ENCODE peak calls at places on chromosomes 4 and X, in nine cellular contexts. M, U, R, D, E, B, O, I and A are unnamed samples. For H3K36me3, the result is how much of the 10 kb centered on the place peaks cover.

GRCh38 chrX:9312922-9313867 is 151.7 kb upstream of the TBL1X start:
- DNase-seq in O (no peak), R (peak), D (peak), I (peak), B (no peak), U (peak), E (no peak), M (no peak), A (peak)

GRCh38 chrX:68929332-68930150 is 100.7 kb downstream of the EFNB1 start:
- DNase-seq in D (no peak), B (peak), E (peak), O (no peak), U (peak), R (peak), I (peak), M (no peak), A (no peak)

GRCh38 chr4:169682360-169683047 is 62.1 kb downstream of the CLCN3 start:
- DNase-seq in B (no peak), M (no peak), O (no peak), D (no peak), E (no peak), R (no peak), U (no peak), I (no peak), A (no peak)

GRCh38 chr4:14792702-14793227 is 209.5 kb upstream of the CPEB2 start:
- DNase-seq in R (no peak), I (no peak), B (no peak), U (no peak), M (no peak), E (peak), D (no peak), O (no peak), A (no peak)

GRCh38 chr4:141352775-141353544 is 132.3 kb downstream of the ZNF330 start:
- DNase-seq in O (no peak), M (peak), I (no peak), R (peak), B (peak), E (peak), U (peak), D (no peak), A (peak)

GRCh38 chrX:72309297-72310071 is 3.8 kb upstream of the CITED1 start:
- DNase-seq in O (no peak), M (peak), B (no peak), E (peak), I (no peak), R (no peak), U (peak), D (no peak), A (no peak)

GRCh38 chrX:20139966-20140365 is 1.7 kb downstream of the EIF1AX start:
- DNase-seq in B (peak), M (no peak), I (no peak), U (no peak), D (no peak), R (no peak), O (no peak), E (peak), A (no peak)

GRCh38 chrX:153469811-153470410 is 465 bp downstream of the HAUS7 start:
- DNase-seq in R (peak), E (no peak), M (peak), U (peak), D (peak), B (no peak), I (no peak), O (no peak), A (peak)

GRCh38 chrX:111131572-111131971 is 35.6 kb downstream of the PAK3 start:
- DNase-seq in M (peak), I (no peak), O (no peak), U (no peak), E (peak), B (peak), R (no peak), D (no peak), A (no peak)

GRCh38 chrX:154348646-154349358 is 25.6 kb downstream of the FLNA start:
- DNase-seq in U (peak), I (no peak), O (no peak), D (no peak), M (peak), B (no peak), R (no peak), E (no peak), A (no peak)

GRCh38 chr4:174631901-174632758 is 109.8 kb upstream of the HPGD start:
- DNase-seq in I (peak), U (peak), D (peak), R (peak), O (no peak), B (peak), M (peak), E (peak), A (no peak)

GRCh38 chrX:133608406-133608805 is 193.1 kb upstream of the GPC4 start:
- DNase-seq in B (peak), M (no peak), E (peak), R (no peak), U (no peak), D (no peak), I (no peak), O (no peak), A (no peak)

GRCh38 chrX:20355187-20355586 is 88.5 kb upstream of the RPS6KA3 start:
- DNase-seq in D (no peak), O (no peak), U (no peak), R (no peak), E (no peak), M (no peak), B (no peak), I (no peak), A (no peak)

GRCh38 chr4:108544504-108544903 is 75.9 kb upstream of the RPL34 start:
- DNase-seq in M (no peak), R (no peak), E (peak), I (no peak), D (no peak), B (no peak), U (no peak), O (no peak), A (no peak)

GRCh38 chrX:37844622-37845021 is 2.7 kb downstream of the DYNLT3 start:
- DNase-seq in D (no peak), U (no peak), I (no peak), E (no peak), R (no peak), M (no peak), O (no peak), B (no peak), A (no peak)

GRCh38 chr4:27112587-27112986 is 251.9 kb downstream of the STIM2 start:
- DNase-seq in O (no peak), D (no peak), E (no peak), R (no peak), U (no peak), B (no peak), M (no peak), I (no peak), A (peak)

GRCh38 chr4:73613130-73613529 is 7.1 kb downstream of the RASSF6 start:
- DNase-seq in U (no peak), R (no peak), D (no peak), E (no peak), O (no peak), M (no peak), I (no peak), B (no peak), A (no peak)

GRCh38 chrX:13994104-13994503 is 35.6 kb downstream of the GEMIN8 start:
- DNase-seq in U (no peak), I (no peak), M (no peak), R (no peak), E (no peak), B (no peak), O (no peak), D (no peak), A (no peak)

GRCh38 chrX:151538190-151539122 is 25.0 kb upstream of the PASD1 start:
- DNase-seq in R (no peak), M (no peak), O (no peak), U (no peak), E (no peak), D (no peak), B (no peak), I (no peak), A (no peak)

GRCh38 chrX:152904151-152905080 is 6.5 kb downstream of the ZNF185 start:
- DNase-seq in D (peak), U (peak), M (peak), I (no peak), O (no peak), R (peak), B (peak), E (peak), A (peak)

GRCh38 chrX:1468250-1468772 is 15.6 kb upstream of the ASMTL start:
- DNase-seq in U (no peak), B (peak), D (no peak), M (no peak), E (peak), O (peak), I (no peak), R (no peak), A (peak)

GRCh38 chrX:13733506-13733905 is 914 bp downstream of the TRAPPC2 start:
- DNase-seq in O (no peak), M (no peak), R (no peak), I (no peak), U (no peak), B (no peak), D (no peak), E (peak), A (no peak)

GRCh38 chr4:2744576-2745270 is 11.4 kb downstream of the TNIP2 start:
- DNase-seq in B (no peak), O (no peak), E (no peak), I (no peak), D (no peak), M (no peak), U (no peak), R (no peak), A (no peak)

GRCh38 chr4:94834496-94834895 is 76.7 kb downstream of the BMPR1B start:
- DNase-seq in R (no peak), D (no peak), O (no peak), I (no peak), U (no peak), M (no peak), B (no peak), E (no peak), A (no peak)

GRCh38 chr4:162682651-162683050 is 484.0 kb downstream of the NAF1 start:
- DNase-seq in M (no peak), D (no peak), B (peak), I (no peak), R (no peak), E (peak), O (no peak), U (peak), A (no peak)

GRCh38 chr4:123266221-123266620 is 130.4 kb upstream of the SPRY1 start:
- DNase-seq in E (no peak), O (no peak), M (no peak), I (no peak), R (no peak), B (no peak), U (no peak), D (no peak), A (no peak)

GRCh38 chrX:67613366-67613765 is 69.5 kb downstream of the AR start:
- DNase-seq in B (peak), I (no peak), U (no peak), O (no peak), R (peak), D (no peak), E (peak), M (no peak), A (no peak)

GRCh38 chrX:135477576-135477975 is 42.9 kb upstream of the INTS6L start:
- DNase-seq in B (peak), M (peak), E (peak), U (peak), R (peak), O (no peak), I (peak), D (peak), A (peak)

GRCh38 chr4:189092596-189092995 is 848.1 kb upstream of the FRG1 start:
- DNase-seq in R (no peak), B (no peak), D (no peak), U (peak), E (no peak), M (no peak), I (no peak), O (no peak), A (no peak)

GRCh38 chrX:136395271-136395670 is 92.5 kb upstream of the BRS3 start:
- DNase-seq in R (no peak), U (no peak), M (no peak), I (no peak), B (no peak), D (no peak), O (no peak), E (no peak), A (no peak)

GRCh38 chr4:95348418-95348817 is 200.4 kb downstream of the UNC5C start:
- DNase-seq in M (no peak), D (no peak), E (no peak), R (no peak), B (no peak), I (no peak), O (no peak), U (no peak), A (no peak)

GRCh38 chr4:4426511-4427477 is 39.9 kb downstream of the NSG1 start:
- DNase-seq in O (no peak), D (no peak), M (peak), R (no peak), U (peak), I (no peak), E (peak), B (no peak), A (peak)
- H3K36me3 ChIP-seq in O (under half), D (under half), M (under half), R (under half), U (under half), I (under half), E (under half), B (under half), A (under half)

DNA sequence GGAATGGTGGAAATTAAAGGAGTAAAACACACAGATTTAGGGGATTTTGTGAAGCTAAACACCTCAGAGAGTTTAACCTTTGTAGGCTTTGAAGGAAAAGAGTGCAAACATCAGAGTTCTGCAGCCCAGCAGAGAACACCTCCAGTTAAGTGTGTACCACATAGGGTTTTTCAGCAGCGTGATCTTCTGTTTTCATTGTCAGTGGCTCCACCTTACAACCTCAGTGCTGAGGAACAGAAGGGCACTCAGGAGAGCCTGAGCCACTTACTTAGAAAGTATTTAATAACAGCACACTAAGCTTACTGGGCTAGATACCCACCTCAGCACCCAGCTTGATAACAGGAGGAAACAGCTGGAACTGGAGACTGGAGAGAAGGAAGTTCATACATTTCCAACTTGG is 2.0 kb upstream of the FBXW7 start:
- DNase-seq in E (no peak), R (no peak), I (no peak), M (no peak), O (no peak), B (no peak), D (no peak), U (no peak), A (no peak)
- H3K9ac ChIP-seq in E (no peak), R (no peak), I (peak), M (no peak), O (peak), B (peak), D (no peak), U (no peak), A (no peak)

GRCh38 chr4:118811832-118812231 is 24.1 kb downstream of the SEC24D start:
- DNase-seq in O (no peak), B (no peak), M (no peak), R (no peak), U (no peak), E (no peak), I (no peak), D (no peak), A (no peak)

GRCh38 chr4:118814901-118815300 is 21.0 kb downstream of the SEC24D start:
- DNase-seq in B (no peak), U (no peak), R (no peak), O (no peak), E (no peak), I (no peak), D (no peak), M (no peak), A (no peak)

GRCh38 chr4:118811008-118811764 is 24.7 kb downstream of the SEC24D start:
- DNase-seq in E (peak), U (no peak), R (no peak), O (no peak), B (peak), D (no peak), I (no peak), M (no peak), A (no peak)

GRCh38 chr4:118814054-118814453 is 21.9 kb downstream of the SEC24D start:
- DNase-seq in I (no peak), U (no peak), E (no peak), R (no peak), D (no peak), O (no peak), M (no peak), B (no peak), A (no peak)

DNA sequence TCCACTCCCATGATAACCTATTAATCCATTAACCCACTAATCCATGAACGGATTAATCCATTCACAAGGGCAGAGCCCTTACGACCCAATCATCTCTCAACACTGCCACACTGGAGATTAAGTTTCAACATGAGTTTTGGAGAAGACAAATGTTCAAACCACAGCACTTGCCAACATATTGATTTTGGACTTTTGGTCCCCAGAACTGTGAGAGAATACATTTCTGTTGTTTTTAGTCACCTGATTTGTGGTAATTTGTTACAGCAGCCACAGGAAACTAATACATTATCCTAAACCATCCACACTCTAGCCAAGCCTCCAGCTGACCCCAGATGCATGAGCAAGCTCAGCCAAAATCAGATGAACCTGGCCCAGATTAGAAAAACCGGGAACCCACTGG is 22.4 kb downstream of the SEC24D start:
- DNase-seq in B (no peak), M (no peak), U (no peak), O (no peak), E (no peak), R (no peak), D (no peak), I (no peak), A (no peak)
- H3K36me3 ChIP-seq in B (half or more), M (under half), U (under half), O (under half), E (under half), R (half or more), D (half or more), I (under half), A (half or more)

GRCh38 chrX:107738272-107738671 is 37.3 kb downstream of the TSC22D3 start:
- DNase-seq in R (no peak), E (no peak), M (no peak), I (no peak), U (no peak), B (no peak), O (no peak), D (no peak), A (peak)
- H3K9ac ChIP-seq in R (no peak), E (no peak), M (no peak), I (no peak), U (no peak), B (no peak), O (no peak), D (no peak), A (no peak)